ENCODE peak calls at places on chromosomes 12 and 14, in four cellular contexts. One of them, this sample, is unnamed.
A peak's percentile ranks its signal among the peaks of the same experiment; 100 is the strongest.

GRCh38 chr12:57836442-57837375 is 9.8 kb downstream of the CTDSP2 start:
- DNase-seq in astrocyte of the cerebellum: peak; percentile 66
- DNase-seq in WTC11: peak; percentile 47
- DNase-seq in GM12864: no peak
- DNase-seq in this sample: peak; percentile 43

GRCh38 chr14:52000019-52000582 is 10.8 kb downstream of the RTRAF start:
- DNase-seq in astrocyte of the cerebellum: no peak
- DNase-seq in WTC11: no peak
- DNase-seq in GM12864: no peak
- DNase-seq in this sample: no peak

GRCh38 chr12:111446044-111446581 is 40.4 kb downstream of the SH2B3 start:
- DNase-seq in astrocyte of the cerebellum: no peak
- DNase-seq in WTC11: peak; percentile 64
- DNase-seq in GM12864: no peak
- DNase-seq in this sample: no peak

GRCh38 chr14:94536836-94537235 is 24.4 kb upstream of the SERPINA4 start:
- DNase-seq in astrocyte of the cerebellum: no peak
- DNase-seq in WTC11: no peak
- DNase-seq in GM12864: peak; percentile 18
- DNase-seq in this sample: no peak

GRCh38 chr14:71130491-71131179 is 223.4 kb downstream of the PCNX1 start:
- DNase-seq in astrocyte of the cerebellum: peak; percentile 65
- DNase-seq in WTC11: no peak
- DNase-seq in GM12864: no peak
- DNase-seq in this sample: no peak

GRCh38 chr12:108369736-108370396 is 30.8 kb upstream of the CMKLR1 start:
- DNase-seq in astrocyte of the cerebellum: no peak
- DNase-seq in WTC11: no peak
- DNase-seq in GM12864: no peak
- DNase-seq in this sample: no peak

GRCh38 chr14:59161571-59162175 is 26.8 kb upstream of the DAAM1 start:
- DNase-seq in astrocyte of the cerebellum: peak; percentile 22
- DNase-seq in WTC11: no peak
- DNase-seq in GM12864: no peak
- DNase-seq in this sample: peak; percentile 25

GRCh38 chr12:120117961-120118709 is 1.6 kb upstream of the RAB35 start:
- DNase-seq in astrocyte of the cerebellum: no peak
- DNase-seq in WTC11: peak; percentile 54
- DNase-seq in GM12864: no peak
- DNase-seq in this sample: no peak

GRCh38 chr12:71441836-71442566 is 2.4 kb downstream of the LGR5 start:
- DNase-seq in astrocyte of the cerebellum: no peak
- DNase-seq in WTC11: no peak
- DNase-seq in GM12864: no peak
- DNase-seq in this sample: no peak

GRCh38 chr12:3972576-3972975 is 99.4 kb upstream of the PARP11 start:
- DNase-seq in astrocyte of the cerebellum: no peak
- DNase-seq in WTC11: no peak
- DNase-seq in GM12864: no peak
- DNase-seq in this sample: no peak

GRCh38 chr12:108237272-108237671 is 101.8 kb downstream of the CMKLR1 start:
- DNase-seq in astrocyte of the cerebellum: no peak
- DNase-seq in WTC11: peak; percentile 46
- DNase-seq in GM12864: no peak
- DNase-seq in this sample: no peak

GRCh38 chr14:102927878-102928411 is 5.5 kb downstream of the AMN start:
- DNase-seq in astrocyte of the cerebellum: no peak
- DNase-seq in WTC11: peak; percentile 54
- DNase-seq in GM12864: no peak
- DNase-seq in this sample: peak; percentile 33

GRCh38 chr12:48712209-48712608 is 4.3 kb downstream of the CCNT1 start:
- DNase-seq in astrocyte of the cerebellum: no peak
- DNase-seq in WTC11: no peak
- DNase-seq in GM12864: no peak
- DNase-seq in this sample: no peak

GRCh38 chr12:120515496-120515895 is 13.5 kb downstream of the COQ5 start:
- DNase-seq in astrocyte of the cerebellum: no peak
- DNase-seq in WTC11: no peak
- DNase-seq in GM12864: no peak
- DNase-seq in this sample: no peak

GRCh38 chr14:72237722-72238666 is 305.8 kb downstream of the RGS6 start:
- DNase-seq in astrocyte of the cerebellum: no peak
- DNase-seq in WTC11: no peak
- DNase-seq in GM12864: no peak
- DNase-seq in this sample: no peak

This sample was measured in nephron progenitor cell.